ENCODE peak calls at places on chromosomes 13 and 19, in five cellular contexts. One of them, this sample, is unnamed.

GRCh38 chr19:46101293-46101692 is 23.2 kb downstream of the IGFL3 start:
- DNase-seq in SK-N-SH: no peak
- DNase-seq in K562: no peak
- DNase-seq in HCT116: no peak
- DNase-seq in HepG2: no peak
- DNase-seq in this sample: no peak

GRCh38 chr13:104137416-104137815 is 1071.2 kb upstream of the SLC10A2 start:
- DNase-seq in SK-N-SH: no peak
- DNase-seq in K562: no peak
- DNase-seq in HCT116: no peak
- DNase-seq in HepG2: no peak
- DNase-seq in this sample: no peak

GRCh38 chr19:1259206-1259872 is 9.8 kb upstream of the CIRBP start:
- DNase-seq in SK-N-SH: peak; percentile 62
- DNase-seq in K562: no peak
- DNase-seq in HCT116: no peak
- DNase-seq in HepG2: peak; percentile 86
- DNase-seq in this sample: peak; percentile 73

GRCh38 chr19:8640402-8641004 is 10.1 kb downstream of the NFILZ start:
- DNase-seq in SK-N-SH: no peak
- DNase-seq in K562: no peak
- DNase-seq in HCT116: no peak
- DNase-seq in HepG2: peak; percentile 88
- DNase-seq in this sample: no peak

GRCh38 chr19:34231439-34231838 is 22.9 kb upstream of the GARRE1 start:
- DNase-seq in SK-N-SH: no peak
- DNase-seq in K562: no peak
- DNase-seq in HCT116: no peak
- DNase-seq in HepG2: no peak
- DNase-seq in this sample: no peak

GRCh38 chr13:72686766-72687165 is 40.7 kb downstream of the MZT1 start:
- DNase-seq in SK-N-SH: no peak
- DNase-seq in K562: no peak
- DNase-seq in HCT116: no peak
- DNase-seq in HepG2: no peak
- DNase-seq in this sample: no peak

GRCh38 chr13:91546865-91547264 is 148.4 kb downstream of the GPC5 start:
- DNase-seq in SK-N-SH: no peak
- DNase-seq in K562: no peak
- DNase-seq in HCT116: no peak
- DNase-seq in HepG2: no peak
- DNase-seq in this sample: no peak

GRCh38 chr13:110575322-110576069 is 14.0 kb upstream of the RAB20 start:
- DNase-seq in SK-N-SH: peak; percentile 44
- DNase-seq in K562: peak; percentile 29
- DNase-seq in HCT116: no peak
- DNase-seq in HepG2: peak; percentile 20
- DNase-seq in this sample: peak; percentile 43

GRCh38 chr19:22519152-22519551 is 97.0 kb upstream of the ZNF98 start:
- DNase-seq in SK-N-SH: no peak
- DNase-seq in K562: no peak
- DNase-seq in HCT116: no peak
- DNase-seq in HepG2: no peak
- DNase-seq in this sample: no peak

GRCh38 chr13:99307648-99308339 is 595 bp upstream of the GPR183 start:
- DNase-seq in SK-N-SH: no peak
- DNase-seq in K562: peak; percentile 15
- DNase-seq in HCT116: no peak
- DNase-seq in HepG2: no peak
- DNase-seq in this sample: no peak

GRCh38 chr19:1690570-1691307 is 38.3 kb upstream of the TCF3 start:
- DNase-seq in SK-N-SH: peak; percentile 90
- DNase-seq in K562: peak; percentile 98
- DNase-seq in HCT116: no peak
- DNase-seq in HepG2: no peak
- DNase-seq in this sample: no peak

GRCh38 chr19:50679177-50680125 is 30.2 kb downstream of the C19orf81 start:
- DNase-seq in SK-N-SH: peak; percentile 95
- DNase-seq in K562: peak; percentile 99
- DNase-seq in HCT116: peak; percentile 87
- DNase-seq in HepG2: peak; percentile 48
- DNase-seq in this sample: peak; percentile 61

GRCh38 chr19:32372726-32373613 is 27.6 kb downstream of the ZNF507 start:
- DNase-seq in SK-N-SH: no peak
- DNase-seq in K562: no peak
- DNase-seq in HCT116: no peak
- DNase-seq in HepG2: peak; percentile 90
- DNase-seq in this sample: no peak

GRCh38 chr13:31699650-31700049 is 39.7 kb upstream of the RXFP2 start:
- DNase-seq in SK-N-SH: no peak
- DNase-seq in K562: no peak
- DNase-seq in HCT116: no peak
- DNase-seq in HepG2: no peak
- DNase-seq in this sample: no peak

GRCh38 chr13:50257646-50258045 is 242.4 kb downstream of the KCNRG start:
- DNase-seq in SK-N-SH: no peak
- DNase-seq in K562: no peak
- DNase-seq in HCT116: no peak
- DNase-seq in HepG2: no peak
- DNase-seq in this sample: no peak

GRCh38 chr13:111304041-111304544 is 16.3 kb upstream of the TEX29 start:
- DNase-seq in SK-N-SH: no peak
- DNase-seq in K562: no peak
- DNase-seq in HCT116: no peak
- DNase-seq in HepG2: no peak
- DNase-seq in this sample: peak; percentile 45

GRCh38 chr19:56360841-56361240 is 32.5 kb downstream of the ZNF582 start:
- DNase-seq in SK-N-SH: no peak
- DNase-seq in K562: no peak
- DNase-seq in HCT116: no peak
- DNase-seq in HepG2: no peak
- DNase-seq in this sample: no peak

GRCh38 chr13:112453874-112454647 is 77.9 kb downstream of the SPACA7 start:
- DNase-seq in SK-N-SH: no peak
- DNase-seq in K562: no peak
- DNase-seq in HCT116: no peak
- DNase-seq in HepG2: no peak
- DNase-seq in this sample: no peak

GRCh38 chr13:20391597-20392452 is 133.8 kb downstream of the CRYL1 start:
- DNase-seq in SK-N-SH: peak; percentile 47
- DNase-seq in K562: no peak
- DNase-seq in HCT116: no peak
- DNase-seq in HepG2: no peak
- DNase-seq in this sample: no peak

GRCh38 chr13:30030141-30030750 is 179.8 kb upstream of the UBL3 start:
- DNase-seq in SK-N-SH: no peak
- DNase-seq in K562: no peak
- DNase-seq in HCT116: no peak
- DNase-seq in HepG2: no peak
- DNase-seq in this sample: no peak

GRCh38 chr19:18202759-18203407 is 959 bp downstream of the RAB3A start:
- DNase-seq in SK-N-SH: peak; percentile 70
- DNase-seq in K562: peak; percentile 54
- DNase-seq in HCT116: no peak
- DNase-seq in HepG2: no peak
- DNase-seq in this sample: no peak

GRCh38 chr19:3656073-3656746 is 29.6 kb upstream of the CACTIN start:
- DNase-seq in SK-N-SH: no peak
- DNase-seq in K562: no peak
- DNase-seq in HCT116: no peak
- DNase-seq in HepG2: no peak
- DNase-seq in this sample: no peak
- H3K4me2 ChIP-seq in SK-N-SH: peak overlapping the region; percentile 56
- H3K4me2 ChIP-seq in K562: no peak overlapping the region
- H3K4me2 ChIP-seq in HCT116: no peak overlapping the region
- H3K4me2 ChIP-seq in HepG2: no peak overlapping the region
- H3K4me2 ChIP-seq in this sample: no peak overlapping the region

GRCh38 chr13:40974460-40975407 is 44.4 kb downstream of the ELF1 start:
- DNase-seq in SK-N-SH: no peak
- DNase-seq in K562: peak; percentile 47
- DNase-seq in HCT116: peak; percentile 23
- DNase-seq in HepG2: peak; percentile 65
- DNase-seq in this sample: no peak
- TF ChIP-seq ZBTB33 in SK-N-SH: no peak
- TF ChIP-seq ZBTB33 in K562: no peak
- TF ChIP-seq ZBTB33 in HCT116: no peak
- TF ChIP-seq ZBTB33 in HepG2: no peak
- TF ChIP-seq ZBTB33 in this sample: no peak

DNA sequence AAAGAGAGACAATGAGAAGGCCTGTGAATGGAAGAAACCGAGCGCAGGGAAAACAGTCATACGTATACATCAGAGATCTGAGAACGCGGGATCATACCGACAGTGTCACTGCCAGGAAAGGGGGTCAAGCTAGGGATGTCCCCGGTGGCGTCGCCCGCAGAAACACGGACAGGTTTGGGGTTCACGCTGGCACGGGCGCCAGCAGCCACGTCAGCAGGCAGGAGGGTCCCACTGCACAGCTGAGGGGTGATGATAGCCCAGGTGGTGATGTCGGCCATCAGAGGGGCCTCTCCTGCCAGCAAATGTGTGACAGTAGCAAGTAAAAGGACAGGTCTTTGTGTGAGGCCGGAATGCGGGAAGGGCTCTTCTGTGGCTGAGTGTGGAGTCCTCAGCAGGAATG is 3.4 kb upstream of the ZNF229 start:
- DNase-seq in SK-N-SH: no peak
- DNase-seq in K562: no peak
- DNase-seq in HCT116: no peak
- DNase-seq in HepG2: no peak
- DNase-seq in this sample: no peak
- H3K4me2 ChIP-seq in SK-N-SH: no peak overlapping the region
- H3K4me2 ChIP-seq in K562: no peak overlapping the region
- H3K4me2 ChIP-seq in HCT116: no peak overlapping the region
- H3K4me2 ChIP-seq in HepG2: no peak overlapping the region
- H3K4me2 ChIP-seq in this sample: no peak overlapping the region

GRCh38 chr13:113460599-113460998 is 7.3 kb upstream of the ADPRHL1 start:
- DNase-seq in SK-N-SH: no peak
- DNase-seq in K562: no peak
- DNase-seq in HCT116: no peak
- DNase-seq in HepG2: no peak
- DNase-seq in this sample: no peak
- TF ChIP-seq ZBTB33 in SK-N-SH: no peak
- TF ChIP-seq ZBTB33 in K562: no peak
- TF ChIP-seq ZBTB33 in HCT116: no peak
- TF ChIP-seq ZBTB33 in HepG2: no peak
- TF ChIP-seq ZBTB33 in this sample: no peak

GRCh38 chr13:40595693-40596092 is 70.7 kb downstream of the FOXO1 start:
- DNase-seq in SK-N-SH: no peak
- DNase-seq in K562: no peak
- DNase-seq in HCT116: no peak
- DNase-seq in HepG2: no peak
- DNase-seq in this sample: no peak
- H3K4me2 ChIP-seq in SK-N-SH: no peak overlapping the region
- H3K4me2 ChIP-seq in K562: no peak overlapping the region
- H3K4me2 ChIP-seq in HCT116: no peak overlapping the region
- H3K4me2 ChIP-seq in HepG2: no peak overlapping the region
- H3K4me2 ChIP-seq in this sample: no peak overlapping the region

GRCh38 chr13:38875186-38875875 is 115.3 kb downstream of the STOML3 start:
- DNase-seq in SK-N-SH: no peak
- DNase-seq in K562: no peak
- DNase-seq in HCT116: no peak
- DNase-seq in HepG2: no peak
- DNase-seq in this sample: no peak
- TF ChIP-seq ZBTB33 in SK-N-SH: no peak
- TF ChIP-seq ZBTB33 in K562: no peak
- TF ChIP-seq ZBTB33 in HCT116: no peak
- TF ChIP-seq ZBTB33 in HepG2: no peak
- TF ChIP-seq ZBTB33 in this sample: no peak

GRCh38 chr13:102772042-102772425 is 1.6 kb downstream of the TEX30 start:
- DNase-seq in SK-N-SH: no peak
- DNase-seq in K562: no peak
- DNase-seq in HCT116: no peak
- DNase-seq in HepG2: no peak
- DNase-seq in this sample: no peak

GRCh38 chr13:102773441-102774209 is at the start of gene TEX30:
- DNase-seq in SK-N-SH: peak; percentile 97
- DNase-seq in K562: peak; percentile 85
- DNase-seq in HCT116: peak; percentile 40
- DNase-seq in HepG2: no peak
- DNase-seq in this sample: peak; percentile 38

GRCh38 chr13:102769679-102770078 is 3.9 kb downstream of the TEX30 start:
- DNase-seq in SK-N-SH: peak; percentile 20
- DNase-seq in K562: no peak
- DNase-seq in HCT116: no peak
- DNase-seq in HepG2: no peak
- DNase-seq in this sample: no peak

GRCh38 chr13:102770435-102770834 is 3.2 kb downstream of the TEX30 start:
- DNase-seq in SK-N-SH: no peak
- DNase-seq in K562: no peak
- DNase-seq in HCT116: no peak
- DNase-seq in HepG2: peak; percentile 87
- DNase-seq in this sample: no peak

GRCh38 chr13:102771298-102772041 is 2.1 kb downstream of the TEX30 start:
- DNase-seq in SK-N-SH: no peak
- DNase-seq in K562: no peak
- DNase-seq in HCT116: no peak
- DNase-seq in HepG2: peak; percentile 13
- DNase-seq in this sample: no peak
- H3K4me2 ChIP-seq in SK-N-SH: no peak overlapping the region
- H3K4me2 ChIP-seq in K562: peak overlapping the region; percentile 63
- H3K4me2 ChIP-seq in HCT116: peak overlapping the region; percentile 15
- H3K4me2 ChIP-seq in HepG2: peak overlapping the region; percentile 53
- H3K4me2 ChIP-seq in this sample: peak overlapping the region; percentile 5

DNA sequence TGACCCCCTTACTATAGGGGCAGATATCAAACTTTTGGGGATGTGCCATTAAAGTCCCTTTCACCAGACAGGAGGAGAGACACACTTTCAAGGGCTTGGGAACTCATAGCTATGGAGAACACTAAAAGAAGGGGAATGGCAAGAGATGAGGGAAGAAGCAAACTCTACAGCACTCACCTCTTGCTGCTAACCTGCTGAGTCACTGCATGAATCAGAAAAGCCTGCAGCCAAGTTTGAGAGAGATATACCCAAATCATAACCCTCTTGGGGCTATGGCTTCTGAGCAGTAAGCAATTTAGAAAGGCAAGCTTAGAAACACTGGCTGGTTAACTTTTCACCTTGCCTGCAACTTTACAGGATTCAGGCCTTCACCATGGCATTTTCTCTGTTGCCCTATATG is 1028.0 kb downstream of the UQCRFS1 start:
- DNase-seq in SK-N-SH: no peak
- DNase-seq in K562: no peak
- DNase-seq in HCT116: no peak
- DNase-seq in HepG2: no peak
- DNase-seq in this sample: no peak
- TF ChIP-seq ZBTB33 in SK-N-SH: no peak
- TF ChIP-seq ZBTB33 in K562: no peak
- TF ChIP-seq ZBTB33 in HCT116: no peak
- TF ChIP-seq ZBTB33 in HepG2: no peak
- TF ChIP-seq ZBTB33 in this sample: no peak

DNA sequence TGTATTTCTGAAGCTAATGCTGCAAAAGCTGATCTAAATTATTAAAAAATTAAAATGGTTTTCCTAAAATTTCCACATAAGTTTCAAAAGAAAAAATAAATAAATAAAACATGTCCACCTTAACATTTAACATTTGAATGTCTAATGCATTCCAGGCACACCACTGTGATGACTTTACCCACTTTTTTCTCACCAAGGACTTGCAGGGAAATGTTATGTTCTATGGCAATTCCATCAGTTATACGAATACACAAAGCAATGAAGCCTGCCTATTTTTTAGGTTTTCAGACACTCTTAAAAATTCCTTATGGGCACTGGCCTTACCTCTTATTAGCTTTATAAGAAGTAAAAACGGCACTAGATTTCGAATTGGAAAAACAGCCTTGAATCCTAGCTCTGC is 10.2 kb downstream of the TSC22D1 start:
- DNase-seq in SK-N-SH: no peak
- DNase-seq in K562: no peak
- DNase-seq in HCT116: no peak
- DNase-seq in HepG2: no peak
- DNase-seq in this sample: no peak
- H3K4me2 ChIP-seq in SK-N-SH: peak overlapping the region; percentile 42
- H3K4me2 ChIP-seq in K562: no peak overlapping the region
- H3K4me2 ChIP-seq in HCT116: no peak overlapping the region
- H3K4me2 ChIP-seq in HepG2: no peak overlapping the region
- H3K4me2 ChIP-seq in this sample: no peak overlapping the region

This sample was measured in GM12878.